ENCODE peak calls at places on chromosomes 7 and 10, in ten cellular contexts. One of them, this sample, is unnamed.
A peak's percentile ranks its signal among the peaks of the same experiment; 100 is the strongest.

GRCh38 chr10:118768041-118768933 is 13.5 kb upstream of the CACUL1 start:
- DNase-seq in neural progenitor cell: no peak
- DNase-seq in AG09309: no peak
- DNase-seq in fibroblast of mammary gland: peak; percentile 8
- DNase-seq in choroid plexus epithelial cell: no peak
- DNase-seq in fibroblast of lung: no peak
- DNase-seq in endothelial cell of umbilical vein: no peak
- DNase-seq in PC-9: no peak
- DNase-seq in lung: no peak
- DNase-seq in OCI-LY7: no peak
- DNase-seq in this sample: no peak

GRCh38 chr10:13560597-13560996 is 26.2 kb upstream of the PRPF18 start:
- DNase-seq in neural progenitor cell: no peak
- DNase-seq in AG09309: no peak
- DNase-seq in fibroblast of mammary gland: peak; percentile 62
- DNase-seq in choroid plexus epithelial cell: peak; percentile 35
- DNase-seq in fibroblast of lung: peak; percentile 81
- DNase-seq in endothelial cell of umbilical vein: no peak
- DNase-seq in PC-9: no peak
- DNase-seq in lung: no peak
- DNase-seq in OCI-LY7: no peak
- DNase-seq in this sample: peak; percentile 68

GRCh38 chr10:106185991-106186390 is 978.5 kb downstream of the SORCS1 start:
- DNase-seq in neural progenitor cell: no peak
- DNase-seq in AG09309: no peak
- DNase-seq in fibroblast of mammary gland: peak; percentile 20
- DNase-seq in choroid plexus epithelial cell: peak; percentile 81
- DNase-seq in fibroblast of lung: peak; percentile 44
- DNase-seq in endothelial cell of umbilical vein: no peak
- DNase-seq in PC-9: no peak
- DNase-seq in lung: no peak
- DNase-seq in OCI-LY7: no peak
- DNase-seq in this sample: no peak

GRCh38 chr7:44665531-44666213 is 59.2 kb downstream of the OGDH start:
- DNase-seq in neural progenitor cell: no peak
- DNase-seq in AG09309: peak; percentile 56
- DNase-seq in fibroblast of mammary gland: peak; percentile 79
- DNase-seq in choroid plexus epithelial cell: peak; percentile 97
- DNase-seq in fibroblast of lung: peak; percentile 93
- DNase-seq in endothelial cell of umbilical vein: no peak
- DNase-seq in PC-9: no peak
- DNase-seq in lung: no peak
- DNase-seq in OCI-LY7: no peak
- DNase-seq in this sample: peak; percentile 91

GRCh38 chr7:410395-410910 is 109.2 kb downstream of the PDGFA start:
- DNase-seq in neural progenitor cell: no peak
- DNase-seq in AG09309: no peak
- DNase-seq in fibroblast of mammary gland: no peak
- DNase-seq in choroid plexus epithelial cell: no peak
- DNase-seq in fibroblast of lung: no peak
- DNase-seq in endothelial cell of umbilical vein: no peak
- DNase-seq in PC-9: no peak
- DNase-seq in lung: no peak
- DNase-seq in OCI-LY7: no peak
- DNase-seq in this sample: no peak

GRCh38 chr7:33781796-33782195 is 123.5 kb upstream of the BMPER start:
- DNase-seq in neural progenitor cell: no peak
- DNase-seq in AG09309: no peak
- DNase-seq in fibroblast of mammary gland: peak; percentile 91
- DNase-seq in choroid plexus epithelial cell: peak; percentile 50
- DNase-seq in fibroblast of lung: no peak
- DNase-seq in endothelial cell of umbilical vein: no peak
- DNase-seq in PC-9: no peak
- DNase-seq in lung: no peak
- DNase-seq in OCI-LY7: no peak
- DNase-seq in this sample: no peak

GRCh38 chr10:127090135-127090534 is 106.3 kb downstream of the INSYN2A start:
- DNase-seq in neural progenitor cell: no peak
- DNase-seq in AG09309: no peak
- DNase-seq in fibroblast of mammary gland: no peak
- DNase-seq in choroid plexus epithelial cell: no peak
- DNase-seq in fibroblast of lung: no peak
- DNase-seq in endothelial cell of umbilical vein: no peak
- DNase-seq in PC-9: no peak
- DNase-seq in lung: no peak
- DNase-seq in OCI-LY7: no peak
- DNase-seq in this sample: no peak

GRCh38 chr7:3082386-3082785 is 38.7 kb upstream of the CARD11 start:
- DNase-seq in neural progenitor cell: no peak
- DNase-seq in AG09309: no peak
- DNase-seq in fibroblast of mammary gland: no peak
- DNase-seq in choroid plexus epithelial cell: no peak
- DNase-seq in fibroblast of lung: no peak
- DNase-seq in endothelial cell of umbilical vein: no peak
- DNase-seq in PC-9: no peak
- DNase-seq in lung: no peak
- DNase-seq in OCI-LY7: peak; percentile 48
- DNase-seq in this sample: no peak

GRCh38 chr7:6015917-6016652 is 7.0 kb downstream of the AIMP2 start:
- DNase-seq in neural progenitor cell: no peak
- DNase-seq in AG09309: peak; percentile 98
- DNase-seq in fibroblast of mammary gland: peak; percentile 97
- DNase-seq in choroid plexus epithelial cell: peak; percentile 98
- DNase-seq in fibroblast of lung: peak; percentile 76
- DNase-seq in endothelial cell of umbilical vein: no peak
- DNase-seq in PC-9: no peak
- DNase-seq in lung: peak; percentile 69
- DNase-seq in OCI-LY7: peak; percentile 51
- DNase-seq in this sample: peak; percentile 95

GRCh38 chr7:55207423-55207822 is 157.7 kb upstream of the LANCL2 start:
- DNase-seq in neural progenitor cell: no peak
- DNase-seq in AG09309: no peak
- DNase-seq in fibroblast of mammary gland: no peak
- DNase-seq in choroid plexus epithelial cell: no peak
- DNase-seq in fibroblast of lung: no peak
- DNase-seq in endothelial cell of umbilical vein: no peak
- DNase-seq in PC-9: no peak
- DNase-seq in lung: no peak
- DNase-seq in OCI-LY7: no peak
- DNase-seq in this sample: no peak

GRCh38 chr10:31586708-31587107 is 267.7 kb downstream of the ZEB1 start:
- DNase-seq in neural progenitor cell: no peak
- DNase-seq in AG09309: no peak
- DNase-seq in fibroblast of mammary gland: no peak
- DNase-seq in choroid plexus epithelial cell: no peak
- DNase-seq in fibroblast of lung: no peak
- DNase-seq in endothelial cell of umbilical vein: no peak
- DNase-seq in PC-9: no peak
- DNase-seq in lung: no peak
- DNase-seq in OCI-LY7: no peak
- DNase-seq in this sample: no peak

GRCh38 chr10:31148955-31149354 is 117.3 kb upstream of the ZNF438 start:
- DNase-seq in neural progenitor cell: no peak
- DNase-seq in AG09309: no peak
- DNase-seq in fibroblast of mammary gland: peak; percentile 48
- DNase-seq in choroid plexus epithelial cell: peak; percentile 42
- DNase-seq in fibroblast of lung: no peak
- DNase-seq in endothelial cell of umbilical vein: no peak
- DNase-seq in PC-9: no peak
- DNase-seq in lung: no peak
- DNase-seq in OCI-LY7: no peak
- DNase-seq in this sample: peak; percentile 25

GRCh38 chr10:103710490-103710889 is 144.9 kb downstream of the SH3PXD2A start:
- DNase-seq in neural progenitor cell: no peak
- DNase-seq in AG09309: no peak
- DNase-seq in fibroblast of mammary gland: no peak
- DNase-seq in choroid plexus epithelial cell: no peak
- DNase-seq in fibroblast of lung: no peak
- DNase-seq in endothelial cell of umbilical vein: no peak
- DNase-seq in PC-9: peak; percentile 73
- DNase-seq in lung: no peak
- DNase-seq in OCI-LY7: no peak
- DNase-seq in this sample: no peak

GRCh38 chr10:103712898-103713498 is 142.4 kb downstream of the SH3PXD2A start:
- DNase-seq in neural progenitor cell: peak; percentile 86
- DNase-seq in AG09309: peak; percentile 43
- DNase-seq in fibroblast of mammary gland: peak; percentile 76
- DNase-seq in choroid plexus epithelial cell: peak; percentile 85
- DNase-seq in fibroblast of lung: peak; percentile 55
- DNase-seq in endothelial cell of umbilical vein: peak; percentile 71
- DNase-seq in PC-9: peak; percentile 45
- DNase-seq in lung: peak; percentile 80
- DNase-seq in OCI-LY7: peak; percentile 81
- DNase-seq in this sample: peak; percentile 74

GRCh38 chr10:103712146-103712545 is 143.2 kb downstream of the SH3PXD2A start:
- DNase-seq in neural progenitor cell: no peak
- DNase-seq in AG09309: no peak
- DNase-seq in fibroblast of mammary gland: no peak
- DNase-seq in choroid plexus epithelial cell: no peak
- DNase-seq in fibroblast of lung: no peak
- DNase-seq in endothelial cell of umbilical vein: no peak
- DNase-seq in PC-9: no peak
- DNase-seq in lung: no peak
- DNase-seq in OCI-LY7: no peak
- DNase-seq in this sample: no peak

GRCh38 chr10:103709341-103709920 is 145.9 kb downstream of the SH3PXD2A start:
- DNase-seq in neural progenitor cell: no peak
- DNase-seq in AG09309: no peak
- DNase-seq in fibroblast of mammary gland: peak; percentile 64
- DNase-seq in choroid plexus epithelial cell: peak; percentile 47
- DNase-seq in fibroblast of lung: peak; percentile 61
- DNase-seq in endothelial cell of umbilical vein: peak; percentile 21
- DNase-seq in PC-9: peak; percentile 67
- DNase-seq in lung: no peak
- DNase-seq in OCI-LY7: no peak
- DNase-seq in this sample: peak; percentile 37

DNA sequence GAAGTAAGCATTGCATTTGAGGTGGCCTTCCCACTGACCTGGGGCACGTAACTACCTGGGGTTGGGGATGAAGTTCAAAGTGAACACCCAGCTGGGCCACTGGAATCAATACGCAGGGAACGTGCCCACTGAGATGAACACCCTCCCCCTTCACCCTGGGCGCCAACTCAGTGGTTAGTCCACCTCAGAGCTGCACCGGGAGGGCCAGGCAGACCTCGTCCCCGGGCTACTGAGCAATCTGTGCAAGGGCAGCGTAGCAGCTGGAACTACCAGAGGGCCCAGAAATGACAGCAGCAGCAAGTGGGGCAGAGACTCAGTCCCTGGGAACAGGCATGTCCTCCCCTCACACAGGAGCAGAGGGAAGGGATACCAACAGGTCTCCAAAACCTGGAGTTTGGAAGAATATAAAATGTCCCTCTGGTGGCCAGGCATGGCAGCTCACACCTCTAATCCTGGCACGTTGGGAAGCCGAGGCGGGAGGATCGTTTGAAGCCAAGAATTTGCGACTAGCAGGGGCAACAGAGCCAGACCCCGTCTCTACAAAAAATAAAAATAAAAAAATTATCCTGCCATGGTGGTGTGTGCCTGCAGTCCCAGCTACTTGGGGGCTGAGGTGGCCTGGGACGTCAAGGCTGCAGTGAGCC is 143.9 kb downstream of the SH3PXD2A start:
- DNase-seq in neural progenitor cell: peak; percentile 27
- DNase-seq in AG09309: no peak
- DNase-seq in fibroblast of mammary gland: no peak
- DNase-seq in choroid plexus epithelial cell: no peak
- DNase-seq in fibroblast of lung: no peak
- DNase-seq in endothelial cell of umbilical vein: no peak
- DNase-seq in PC-9: no peak
- DNase-seq in lung: no peak
- DNase-seq in OCI-LY7: no peak
- DNase-seq in this sample: no peak
- TF ChIP-seq CTCF in neural progenitor cell: peak; percentile 51
- TF ChIP-seq CTCF in AG09309: no peak
- TF ChIP-seq CTCF in fibroblast of mammary gland: peak; percentile 6
- TF ChIP-seq CTCF in choroid plexus epithelial cell: peak; percentile 46
- TF ChIP-seq CTCF in fibroblast of lung: no peak
- TF ChIP-seq CTCF in endothelial cell of umbilical vein: peak; percentile 14
- TF ChIP-seq CTCF in PC-9: peak; percentile 28
- TF ChIP-seq CTCF in lung: no peak
- TF ChIP-seq CTCF in OCI-LY7: peak; percentile 25
- TF ChIP-seq CTCF in this sample: no peak

GRCh38 chr7:99381664-99382075 is 7.1 kb downstream of the ARPC1B start:
- DNase-seq in neural progenitor cell: no peak
- DNase-seq in AG09309: no peak
- DNase-seq in fibroblast of mammary gland: no peak
- DNase-seq in choroid plexus epithelial cell: no peak
- DNase-seq in fibroblast of lung: no peak
- DNase-seq in endothelial cell of umbilical vein: no peak
- DNase-seq in PC-9: no peak
- DNase-seq in lung: no peak
- DNase-seq in OCI-LY7: no peak
- DNase-seq in this sample: no peak
- H3K4me3 ChIP-seq in neural progenitor cell: no peak overlapping the region
- H3K4me3 ChIP-seq in AG09309: no peak overlapping the region
- H3K4me3 ChIP-seq in fibroblast of mammary gland: no peak overlapping the region
- H3K4me3 ChIP-seq in choroid plexus epithelial cell: no peak overlapping the region
- H3K4me3 ChIP-seq in fibroblast of lung: no peak overlapping the region
- H3K4me3 ChIP-seq in endothelial cell of umbilical vein: no peak overlapping the region
- H3K4me3 ChIP-seq in PC-9: no peak overlapping the region
- H3K4me3 ChIP-seq in lung: no peak overlapping the region
- H3K4me3 ChIP-seq in OCI-LY7: peak overlapping the region; percentile 63
- H3K4me3 ChIP-seq in this sample: no peak overlapping the region

DNA sequence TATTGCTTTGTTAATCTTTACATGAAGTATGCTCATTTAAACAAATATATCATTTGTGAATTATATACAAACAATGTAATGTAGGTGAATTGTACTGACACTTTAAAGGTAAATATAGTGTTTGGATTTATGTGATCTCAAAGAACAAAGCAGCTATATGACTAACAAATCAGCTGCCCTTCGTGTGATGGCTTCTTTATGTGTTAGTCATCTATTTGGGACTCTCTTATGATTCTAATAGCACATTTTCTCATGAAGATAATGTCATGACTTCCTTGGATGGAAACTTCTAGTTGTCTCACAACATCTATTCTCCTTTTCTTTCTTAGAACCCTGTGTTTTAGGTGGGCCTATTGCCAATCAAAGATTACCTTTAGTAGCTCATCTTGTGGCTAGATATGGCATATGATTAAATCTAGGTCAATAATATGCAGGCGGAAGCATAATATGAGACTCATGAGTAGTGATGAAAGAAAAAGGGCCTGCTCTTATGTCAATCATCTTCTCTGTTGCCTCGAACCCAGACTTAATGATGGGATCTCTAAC is 45.0 kb downstream of the TMEM106B start:
- DNase-seq in neural progenitor cell: no peak
- DNase-seq in AG09309: no peak
- DNase-seq in fibroblast of mammary gland: peak; percentile 25
- DNase-seq in choroid plexus epithelial cell: peak; percentile 57
- DNase-seq in fibroblast of lung: peak; percentile 69
- DNase-seq in endothelial cell of umbilical vein: peak; percentile 6
- DNase-seq in PC-9: peak; percentile 56
- DNase-seq in lung: no peak
- DNase-seq in OCI-LY7: no peak
- DNase-seq in this sample: peak; percentile 15
- TF ChIP-seq CTCF in neural progenitor cell: no peak
- TF ChIP-seq CTCF in AG09309: no peak
- TF ChIP-seq CTCF in fibroblast of mammary gland: no peak
- TF ChIP-seq CTCF in choroid plexus epithelial cell: no peak
- TF ChIP-seq CTCF in fibroblast of lung: no peak
- TF ChIP-seq CTCF in endothelial cell of umbilical vein: no peak
- TF ChIP-seq CTCF in PC-9: no peak
- TF ChIP-seq CTCF in lung: no peak
- TF ChIP-seq CTCF in OCI-LY7: no peak
- TF ChIP-seq CTCF in this sample: no peak

GRCh38 chr10:97888641-97889262 is 39.1 kb downstream of the GOLGA7B start:
- DNase-seq in neural progenitor cell: peak; percentile 38
- DNase-seq in AG09309: peak; percentile 16
- DNase-seq in fibroblast of mammary gland: peak; percentile 67
- DNase-seq in choroid plexus epithelial cell: peak; percentile 12
- DNase-seq in fibroblast of lung: peak; percentile 71
- DNase-seq in endothelial cell of umbilical vein: peak; percentile 54
- DNase-seq in PC-9: peak; percentile 79
- DNase-seq in lung: peak; percentile 76
- DNase-seq in OCI-LY7: no peak
- DNase-seq in this sample: peak; percentile 56
- H3K4me3 ChIP-seq in neural progenitor cell: no peak overlapping the region
- H3K4me3 ChIP-seq in AG09309: no peak overlapping the region
- H3K4me3 ChIP-seq in fibroblast of mammary gland: no peak overlapping the region
- H3K4me3 ChIP-seq in choroid plexus epithelial cell: no peak overlapping the region
- H3K4me3 ChIP-seq in fibroblast of lung: no peak overlapping the region
- H3K4me3 ChIP-seq in endothelial cell of umbilical vein: no peak overlapping the region
- H3K4me3 ChIP-seq in PC-9: peak overlapping the region; percentile 42
- H3K4me3 ChIP-seq in lung: no peak overlapping the region
- H3K4me3 ChIP-seq in OCI-LY7: no peak overlapping the region
- H3K4me3 ChIP-seq in this sample: no peak overlapping the region